ENCODE peak calls at places on chromosomes 6 and 20, in four cellular contexts. B, D, A and M are unnamed samples.

GRCh38 chr6:23874985-23875384 is 251.0 kb upstream of the NRSN1 start:
- DNase-seq in A (no peak), D (no peak), B (no peak), M (no peak)

GRCh38 chr6:82179415-82179814 is 68.1 kb downstream of the IBTK start:
- DNase-seq in D (no peak), B (no peak), A (no peak), M (no peak)

GRCh38 chr6:28643017-28643740 is 117.5 kb downstream of the GPX5 start:
- DNase-seq in A (peak; percentile 69), D (peak; percentile 83), B (peak; percentile 83), M (peak; percentile 36)

GRCh38 chr20:51346686-51347485 is 195.6 kb downstream of the NFATC2 start:
- DNase-seq in B (no peak), D (no peak), A (no peak), M (no peak)

GRCh38 chr20:13251556-13251955 is 30.5 kb downstream of the ISM1 start:
- DNase-seq in B (no peak), D (no peak), A (peak; percentile 45), M (no peak)

GRCh38 chr6:122620902-122621301 is 10.7 kb downstream of the PKIB start:
- DNase-seq in B (no peak), D (no peak), A (peak; percentile 7), M (no peak)

GRCh38 chr6:45608252-45608911 is 230.6 kb upstream of the SUPT3H start:
- DNase-seq in B (no peak), D (no peak), A (no peak), M (no peak)

GRCh38 chr20:1323830-1324597 is 4.9 kb downstream of the SDCBP2 start:
- DNase-seq in A (no peak), B (peak; percentile 33), D (no peak), M (no peak)

GRCh38 chr6:137277971-137278602 is 58.9 kb upstream of the IFNGR1 start:
- DNase-seq in A (peak; percentile 28), D (no peak), B (no peak), M (no peak)

GRCh38 chr6:105781905-105782304 is 304.2 kb upstream of the PRDM1 start:
- DNase-seq in D (no peak), A (no peak), B (no peak), M (no peak)

GRCh38 chr6:134063966-134064445 is 11.6 kb upstream of the SLC2A12 start:
- DNase-seq in B (no peak), A (peak; percentile 75), D (peak; percentile 88), M (no peak)

GRCh38 chr6:28553986-28554881 is 28.6 kb downstream of the GPX5 start:
- DNase-seq in D (peak; percentile 92), B (no peak), A (peak; percentile 77), M (no peak)

GRCh38 chr6:45256697-45257695 is 71.1 kb upstream of the RUNX2 start:
- DNase-seq in A (no peak), D (peak; percentile 5), B (no peak), M (no peak)

GRCh38 chr6:49964064-49964463 is at the start of gene DEFB114:
- DNase-seq in D (no peak), B (no peak), A (no peak), M (no peak)

GRCh38 chr6:29552512-29553051 is 7.0 kb downstream of the UBD start:
- DNase-seq in A (no peak), D (no peak), B (peak; percentile 7), M (peak; percentile 56)

GRCh38 chr6:31094389-31094881 is 17.9 kb downstream of the C6orf15 start:
- DNase-seq in B (no peak), D (no peak), A (no peak), M (no peak)
- TF ChIP-seq BRCA1 in B (no peak), D (no peak), A (no peak), M (no peak)

DNA sequence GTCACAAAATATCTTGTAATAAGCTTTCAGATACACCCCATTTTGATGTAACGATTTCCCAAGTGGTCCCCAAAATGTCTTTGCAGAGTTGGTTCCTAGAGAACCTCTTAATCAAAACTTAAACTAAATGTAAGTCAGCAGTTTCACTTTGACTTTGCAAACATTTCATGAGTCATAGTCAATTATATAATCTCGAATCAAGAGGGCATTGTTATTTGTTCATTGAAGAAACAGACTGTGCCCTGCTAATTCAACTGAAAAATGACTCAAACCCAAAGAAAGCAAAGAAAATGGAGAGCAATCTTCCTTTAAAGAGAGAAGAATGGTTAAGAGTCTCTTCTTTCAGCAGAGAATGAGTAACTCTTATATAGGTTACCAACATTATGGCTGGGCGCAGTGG is 58.3 kb downstream of the IPCEF1 start:
- DNase-seq in B (no peak), A (peak; percentile 24), D (no peak), M (peak; percentile 48)
- TF ChIP-seq JUND in B (no peak), A (no peak), D (no peak), M (peak; percentile 59)

GRCh38 chr6:168081858-168082546 is 3.0 kb upstream of the FRMD1 start:
- DNase-seq in D (no peak), A (no peak), B (no peak), M (no peak)

GRCh38 chr6:168086066-168086465 is 7.1 kb upstream of the FRMD1 start:
- DNase-seq in B (no peak), A (no peak), D (no peak), M (no peak)

GRCh38 chr6:168080397-168081077 is 1.5 kb upstream of the FRMD1 start:
- DNase-seq in B (no peak), A (no peak), D (no peak), M (no peak)

GRCh38 chr6:168084465-168085160 is 5.6 kb upstream of the FRMD1 start:
- DNase-seq in A (no peak), D (no peak), B (no peak), M (no peak)

DNA sequence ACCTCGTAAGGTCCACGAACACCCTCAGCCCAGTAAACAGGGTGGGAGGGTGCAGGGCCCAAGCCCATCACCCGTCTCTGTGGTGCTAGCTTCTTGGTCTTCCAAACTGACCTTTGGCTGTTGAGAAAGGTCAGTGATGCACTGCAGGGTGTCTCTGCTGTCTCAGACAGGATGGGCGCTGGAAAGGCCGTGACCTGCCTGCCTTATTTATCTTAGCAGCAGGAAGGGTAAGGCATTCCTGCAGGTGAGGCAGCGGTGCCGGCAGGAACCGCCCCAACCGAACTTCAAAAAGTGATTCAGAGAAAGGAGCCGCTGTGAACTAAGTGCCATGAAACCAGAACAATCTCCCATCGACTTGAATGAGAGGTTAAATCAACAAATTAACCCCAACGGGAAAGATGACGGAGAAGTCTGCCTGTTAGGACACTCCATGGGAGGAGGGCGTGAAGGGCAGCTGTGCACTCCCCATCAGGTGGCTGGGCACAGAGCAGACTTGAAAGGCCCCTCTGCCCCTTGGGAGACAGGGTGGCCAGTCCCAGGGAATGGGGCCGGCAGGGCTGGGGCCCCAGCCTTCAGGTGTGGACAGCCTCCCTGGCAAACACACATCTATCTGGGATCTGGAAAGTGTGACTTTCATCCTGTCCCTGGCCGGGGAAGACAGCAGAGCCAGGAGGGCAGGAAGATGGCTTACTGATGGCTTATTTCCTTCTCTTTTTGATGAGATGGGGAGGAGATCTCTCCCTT is 4.3 kb upstream of the FRMD1 start:
- DNase-seq in A (no peak), D (no peak), B (no peak), M (no peak)
- TF ChIP-seq BRCA1 in A (no peak), D (no peak), B (no peak), M (no peak)

GRCh38 chr20:36319356-36320260 is 13.5 kb downstream of the DLGAP4 start:
- DNase-seq in B (no peak), D (no peak), A (no peak), M (no peak)
- TF ChIP-seq JUND in B (no peak), D (no peak), A (no peak), M (no peak)

DNA sequence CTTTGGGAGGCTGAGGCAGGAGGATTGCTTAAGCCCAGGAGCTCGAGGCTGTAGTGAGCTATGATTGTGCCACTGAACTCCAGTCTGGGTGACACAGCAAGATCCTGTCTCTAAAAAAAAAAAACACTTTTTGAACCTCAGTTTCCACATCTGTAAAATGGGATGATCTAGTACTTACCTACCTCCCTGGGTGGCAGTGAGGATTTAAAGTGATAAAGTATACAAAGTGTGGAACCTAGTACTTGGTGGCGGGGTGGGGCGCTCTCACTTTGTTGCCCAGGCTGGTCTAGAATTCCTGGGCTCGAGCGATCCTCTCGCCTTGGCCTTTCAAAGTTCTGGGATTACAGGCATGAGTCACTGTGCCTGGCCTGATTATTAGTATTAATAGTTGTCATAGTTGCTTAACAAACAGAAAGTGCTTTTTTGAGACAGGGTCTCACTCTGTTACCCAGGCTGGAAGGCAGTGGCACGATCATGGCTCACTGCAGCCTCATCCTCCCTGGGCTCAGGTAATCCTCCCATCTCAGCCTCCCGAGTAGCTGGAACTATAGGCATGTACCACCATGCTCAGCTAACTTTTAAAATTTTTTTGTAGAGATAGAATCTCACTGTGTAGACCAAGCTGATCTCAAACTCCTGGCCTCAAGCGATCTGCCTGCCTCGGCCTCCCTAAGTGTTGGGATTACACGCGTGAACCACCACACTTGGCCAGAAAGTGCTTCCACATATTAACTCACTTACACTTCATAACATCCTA is 7.0 kb upstream of the PLTP start:
- DNase-seq in B (no peak), A (no peak), D (no peak), M (no peak)
- TF ChIP-seq BRCA1 in B (no peak), A (no peak), D (no peak), M (no peak)

GRCh38 chr6:161836643-161837448 is 563.0 kb upstream of the AGPAT4 start:
- DNase-seq in A (peak; percentile 35), D (no peak), B (no peak), M (no peak)

GRCh38 chr6:161838306-161839035 is 564.6 kb upstream of the AGPAT4 start:
- DNase-seq in D (no peak), A (peak; percentile 96), B (peak; percentile 56), M (no peak)

GRCh38 chr6:161837449-161837735 is 563.5 kb upstream of the AGPAT4 start:
- DNase-seq in D (no peak), A (no peak), B (no peak), M (no peak)

GRCh38 chr6:161835426-161836029 is 561.7 kb upstream of the AGPAT4 start:
- DNase-seq in D (no peak), B (no peak), A (peak; percentile 13), M (no peak)

GRCh38 chr6:161837854-161838253 is 564.0 kb upstream of the AGPAT4 start:
- DNase-seq in D (no peak), A (no peak), B (no peak), M (no peak)
- TF ChIP-seq JUND in D (no peak), A (no peak), B (no peak), M (no peak)

DNA sequence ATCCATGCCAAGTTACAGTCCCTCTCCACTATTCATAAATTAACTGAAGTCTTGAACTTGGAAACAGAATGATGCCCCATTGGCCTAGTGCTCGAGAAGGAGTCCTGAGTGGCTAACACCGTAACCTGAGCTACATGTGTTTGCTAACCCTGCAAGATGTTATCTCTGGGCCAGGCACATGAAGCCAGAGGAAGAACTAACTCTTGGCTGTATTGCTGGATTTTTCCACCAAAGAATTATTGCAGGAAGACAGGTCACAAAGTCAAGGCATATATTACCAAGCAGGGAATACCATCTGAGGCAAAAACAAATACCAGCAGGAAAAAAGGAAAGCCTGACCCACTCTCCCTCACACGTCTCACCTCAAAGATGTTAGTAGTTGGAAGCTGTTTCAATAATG is 148.9 kb upstream of the PHACTR1 start:
- DNase-seq in A (no peak), B (no peak), D (no peak), M (no peak)
- TF ChIP-seq BRCA1 in A (no peak), B (no peak), D (no peak), M (no peak)

GRCh38 chr6:166449641-166450040 is 66.9 kb upstream of the MPC1 start:
- DNase-seq in A (no peak), B (no peak), D (no peak), M (no peak)
- TF ChIP-seq JUND in A (no peak), B (no peak), D (no peak), M (no peak)